ENCODE peak calls at places on chromosomes 11 and 22, in ten cellular contexts. C is SK-N-SH; D is C1 segment of cervical spinal cord; W is T1000; Q is activated CD8-positive, alpha-beta memory T cell treated with anti-CD3 and anti-CD28 coated beads for 4 hours; L is ovary; B is lung microvascular endothelial cell; R is stimulated activated CD4-positive, alpha-beta T cell treated with anti-CD3 and anti-CD28 coated beads, Interleukin-12 subunit alpha, Interleukin-12 subunit beta, amount 100 ng/mL, for 4 hours; A is ACHN; S is MM.1S. O is an unnamed sample.

GRCh38 chr22:39231197-39231950 is 13.4 kb downstream of the PDGFB start:
- DNase-seq in C (no peak), D (no peak), W (no peak), Q (no peak), L (no peak), B (no peak), R (no peak), A (no peak), S (no peak), O (peak)

GRCh38 chr22:37633693-37634504 is 5.6 kb upstream of the SH3BP1 start:
- DNase-seq in C (peak), D (peak), W (no peak), Q (no peak), L (peak), B (peak), R (peak), A (peak), S (no peak), O (peak)

GRCh38 chr11:8083871-8084281 is 2.9 kb downstream of the TUB start:
- DNase-seq in C (no peak), D (no peak), W (no peak), Q (no peak), L (no peak), B (no peak), R (no peak), A (no peak), S (no peak), O (no peak)

GRCh38 chr11:225734-226453 is 10.2 kb downstream of the SIRT3 start:
- DNase-seq in C (no peak), D (no peak), W (no peak), Q (no peak), L (no peak), B (no peak), R (no peak), A (no peak), S (no peak), O (no peak)

GRCh38 chr22:48331691-48332220 is 1495.9 kb downstream of the BRD1 start:
- DNase-seq in C (no peak), D (no peak), W (no peak), Q (no peak), L (no peak), B (no peak), R (no peak), A (no peak), S (no peak), O (no peak)

GRCh38 chr11:76962583-76963416 is 71.4 kb upstream of the B3GNT6 start:
- DNase-seq in C (no peak), D (no peak), W (no peak), Q (no peak), L (no peak), B (no peak), R (no peak), A (no peak), S (peak), O (no peak)

GRCh38 chr11:66744485-66745355 is 15.7 kb upstream of the SPTBN2 start:
- DNase-seq in C (peak), D (peak), W (peak), Q (peak), L (peak), B (peak), R (peak), A (peak), S (peak), O (peak)

GRCh38 chr11:32527191-32527590 is 56.4 kb upstream of the EIF3M start:
- DNase-seq in C (no peak), D (no peak), W (no peak), Q (no peak), L (no peak), B (no peak), R (no peak), A (no peak), S (no peak), O (no peak)

GRCh38 chr11:35632301-35632700 is 14.0 kb downstream of the FJX1 start:
- DNase-seq in C (no peak), D (no peak), W (peak), Q (no peak), L (no peak), B (no peak), R (no peak), A (no peak), S (no peak), O (no peak)

GRCh38 chr11:119493712-119494111 is 70.7 kb upstream of the THY1 start:
- DNase-seq in C (no peak), D (no peak), W (no peak), Q (no peak), L (no peak), B (peak), R (no peak), A (peak), S (peak), O (no peak)

GRCh38 chr11:31957674-31958073 is 133.2 kb upstream of the RCN1 start:
- DNase-seq in C (no peak), D (no peak), W (no peak), Q (no peak), L (no peak), B (no peak), R (no peak), A (no peak), S (no peak), O (no peak)

GRCh38 chr11:108551653-108552462 is 41.7 kb downstream of the EXPH5 start:
- DNase-seq in C (no peak), D (no peak), W (no peak), Q (no peak), L (no peak), B (no peak), R (no peak), A (no peak), S (no peak), O (no peak)

GRCh38 chr11:128745296-128746183 is 51.7 kb downstream of the FLI1 start:
- DNase-seq in C (no peak), D (no peak), W (no peak), Q (no peak), L (no peak), B (no peak), R (no peak), A (no peak), S (no peak), O (peak)

GRCh38 chr22:48808038-48808960 is 1019.4 kb downstream of the BRD1 start:
- DNase-seq in C (no peak), D (no peak), W (no peak), Q (no peak), L (no peak), B (no peak), R (no peak), A (no peak), S (no peak), O (no peak)

GRCh38 chr11:15707971-15708370 is 593.2 kb downstream of the INSC start:
- DNase-seq in C (peak), D (peak), W (peak), Q (no peak), L (peak), B (peak), R (no peak), A (no peak), S (no peak), O (peak)

GRCh38 chr11:18471995-18472394 is 16.3 kb downstream of the LDHAL6A start:
- DNase-seq in C (no peak), D (no peak), W (no peak), Q (no peak), L (no peak), B (no peak), R (no peak), A (no peak), S (no peak), O (no peak)

GRCh38 chr11:76212086-76213035 is 6.1 kb upstream of the WNT11 start:
- DNase-seq in C (no peak), D (no peak), W (no peak), Q (no peak), L (no peak), B (no peak), R (no peak), A (no peak), S (no peak), O (no peak)

GRCh38 chr11:125464266-125464662 is 31.8 kb downstream of the FEZ1 start:
- DNase-seq in C (no peak), D (no peak), W (no peak), Q (no peak), L (no peak), B (no peak), R (no peak), A (peak), S (no peak), O (no peak)

GRCh38 chr11:46649180-46649738 is 31.9 kb downstream of the ATG13 start:
- DNase-seq in C (peak), D (peak), W (peak), Q (no peak), L (peak), B (peak), R (no peak), A (no peak), S (no peak), O (peak)

GRCh38 chr22:18954941-18955571 is 19.0 kb upstream of the PRODH start:
- DNase-seq in C (no peak), D (no peak), W (no peak), Q (no peak), L (no peak), B (no peak), R (no peak), A (no peak), S (no peak), O (peak)

GRCh38 chr11:38718049-38718448 is 2120.0 kb upstream of the RAG2 start:
- DNase-seq in C (no peak), D (no peak), W (no peak), Q (no peak), L (no peak), B (no peak), R (no peak), A (no peak), S (no peak), O (no peak)

GRCh38 chr11:19053909-19054308 is 6.6 kb downstream of the MRGPRX2 start:
- DNase-seq in C (no peak), D (no peak), W (no peak), Q (no peak), L (no peak), B (peak), R (no peak), A (no peak), S (no peak), O (no peak)

GRCh38 chr11:44870142-44870541 is 80.5 kb downstream of the TP53I11 start:
- DNase-seq in C (no peak), D (no peak), W (no peak), Q (no peak), L (no peak), B (no peak), R (no peak), A (no peak), S (no peak), O (no peak)

GRCh38 chr11:5929571-5929970 is 12.5 kb upstream of the OR56A3 start:
- DNase-seq in C (no peak), D (no peak), W (no peak), Q (no peak), L (no peak), B (no peak), R (no peak), A (no peak), S (no peak), O (no peak)

GRCh38 chr11:66745356-66746235 is 16.6 kb upstream of the SPTBN2 start:
- DNase-seq in C (no peak), D (no peak), W (no peak), Q (no peak), L (no peak), B (peak), R (peak), A (peak), S (peak), O (peak)

GRCh38 chr11:20031155-20032001 is 128.9 kb downstream of the DBX1 start:
- DNase-seq in C (no peak), D (no peak), W (peak), Q (no peak), L (no peak), B (no peak), R (no peak), A (peak), S (no peak), O (no peak)

O was measured in right cardiac atrium.